ENCODE peak calls at places on chromosomes 11 and 22, in four cellular contexts. W, T, O and U are unnamed samples. For H3K4me1, the result is how much of the 10 kb centered on the place peaks cover.

GRCh38 chr22:20284471-20285086 is 16.5 kb upstream of the RTN4R start:
- DNase-seq in W (no peak), T (no peak), O (no peak), U (no peak)

GRCh38 chr11:113496026-113496651 is 20.9 kb upstream of the DRD2 start:
- DNase-seq in W (no peak), T (no peak), O (no peak), U (no peak)

GRCh38 chr11:66543263-66544107 is 2.4 kb downstream of the ZDHHC24 start:
- DNase-seq in W (peak), T (peak), O (peak), U (no peak)

GRCh38 chr11:293293-293851 is 4.4 kb downstream of the PGGHG start:
- DNase-seq in W (no peak), T (no peak), O (no peak), U (no peak)

GRCh38 chr11:130211144-130211543 is 51.6 kb downstream of the ST14 start:
- DNase-seq in W (no peak), T (no peak), O (no peak), U (peak)

GRCh38 chr11:59427068-59427382 is 812 bp upstream of the OR5A2 start:
- DNase-seq in W (no peak), T (no peak), O (no peak), U (no peak)

GRCh38 chr11:70826541-70826943 is 425.8 kb downstream of the SHANK2 start:
- DNase-seq in W (peak), T (no peak), O (no peak), U (no peak)

GRCh38 chr22:25940479-25940878 is 198.5 kb downstream of the MYO18B start:
- DNase-seq in W (no peak), T (no peak), O (no peak), U (no peak)

DNA sequence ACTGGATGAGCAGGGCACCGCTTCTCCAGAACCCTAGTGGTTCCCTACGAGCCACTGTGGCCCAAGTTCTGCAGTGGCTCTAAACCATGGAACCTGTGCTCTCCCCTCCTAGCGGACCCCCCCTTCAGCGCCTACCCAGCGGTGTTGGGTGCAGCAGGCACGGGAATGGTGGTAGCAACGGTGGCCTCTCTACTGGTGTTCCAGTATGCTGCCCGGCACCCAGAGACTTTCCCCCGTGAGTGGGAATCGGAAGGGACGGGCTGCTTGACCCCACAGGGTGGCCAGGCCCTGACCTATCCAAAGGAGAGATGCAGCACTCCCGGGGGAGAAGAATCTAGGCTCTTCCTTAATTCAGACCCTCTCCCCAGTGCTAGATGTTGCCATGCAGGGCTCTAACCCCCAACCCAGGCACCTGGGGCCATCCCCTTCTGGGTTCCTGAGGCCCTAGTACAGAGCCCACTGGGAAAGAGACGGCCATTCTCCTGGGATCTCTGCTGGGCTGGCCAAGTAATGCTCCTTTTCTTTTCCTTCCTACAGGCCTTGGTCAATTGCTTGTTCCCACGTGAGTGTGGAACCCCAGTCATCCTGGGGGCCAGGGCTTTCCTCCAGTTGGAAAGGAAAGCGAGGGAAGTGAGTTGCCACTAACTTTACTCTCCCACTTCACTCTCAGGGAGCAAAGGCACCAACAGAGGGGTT is 9.2 kb downstream of the VSIG10L2 start:
- DNase-seq in W (no peak), T (no peak), O (no peak), U (no peak)
- H3K4me1 ChIP-seq in W (under half), T (under half), O (under half), U (half or more)

GRCh38 chr22:30196141-30196866 is 50.3 kb downstream of the LIF start:
- DNase-seq in W (no peak), T (peak), O (peak), U (peak)
- TF ChIP-seq EP300 in W (no peak), T (no peak), O (peak), U (no peak)

GRCh38 chr11:69295995-69296889 is 2.3 kb downstream of the MYEOV start:
- DNase-seq in W (no peak), T (peak), O (no peak), U (peak)

GRCh38 chr11:69297926-69298777 is 4.2 kb downstream of the MYEOV start:
- DNase-seq in W (no peak), T (peak), O (peak), U (peak)

GRCh38 chr11:69296890-69297224 is 2.9 kb downstream of the MYEOV start:
- DNase-seq in W (no peak), T (peak), O (no peak), U (no peak)

GRCh38 chr11:69298778-69299461 is 5.0 kb downstream of the MYEOV start:
- DNase-seq in W (no peak), T (no peak), O (no peak), U (peak)

GRCh38 chr11:69297225-69297925 is 3.4 kb downstream of the MYEOV start:
- DNase-seq in W (peak), T (peak), O (peak), U (peak)
- H3K4me1 ChIP-seq in W (half or more), T (half or more), O (under half), U (half or more)

GRCh38 chr11:8003187-8003586 is 16.1 kb downstream of the EIF3F start:
- DNase-seq in W (no peak), T (no peak), O (no peak), U (no peak)
- TF ChIP-seq EP300 in W (no peak), T (no peak), O (no peak), U (no peak)

GRCh38 chr11:121298770-121299169 is 6.2 kb downstream of the SC5D start:
- DNase-seq in W (no peak), T (no peak), O (no peak), U (no peak)

GRCh38 chr11:121300972-121301699 is 8.6 kb downstream of the SC5D start:
- DNase-seq in W (no peak), T (no peak), O (no peak), U (no peak)

GRCh38 chr11:121300313-121300971 is 7.9 kb downstream of the SC5D start:
- DNase-seq in W (no peak), T (no peak), O (no peak), U (no peak)

GRCh38 chr11:121297872-121298271 is 5.3 kb downstream of the SC5D start:
- DNase-seq in W (no peak), T (no peak), O (no peak), U (no peak)

GRCh38 chr11:121299417-121299816 is 6.8 kb downstream of the SC5D start:
- DNase-seq in W (no peak), T (no peak), O (no peak), U (no peak)
- H3K4me1 ChIP-seq in W (under half), T (under half), O (under half), U (under half)

DNA sequence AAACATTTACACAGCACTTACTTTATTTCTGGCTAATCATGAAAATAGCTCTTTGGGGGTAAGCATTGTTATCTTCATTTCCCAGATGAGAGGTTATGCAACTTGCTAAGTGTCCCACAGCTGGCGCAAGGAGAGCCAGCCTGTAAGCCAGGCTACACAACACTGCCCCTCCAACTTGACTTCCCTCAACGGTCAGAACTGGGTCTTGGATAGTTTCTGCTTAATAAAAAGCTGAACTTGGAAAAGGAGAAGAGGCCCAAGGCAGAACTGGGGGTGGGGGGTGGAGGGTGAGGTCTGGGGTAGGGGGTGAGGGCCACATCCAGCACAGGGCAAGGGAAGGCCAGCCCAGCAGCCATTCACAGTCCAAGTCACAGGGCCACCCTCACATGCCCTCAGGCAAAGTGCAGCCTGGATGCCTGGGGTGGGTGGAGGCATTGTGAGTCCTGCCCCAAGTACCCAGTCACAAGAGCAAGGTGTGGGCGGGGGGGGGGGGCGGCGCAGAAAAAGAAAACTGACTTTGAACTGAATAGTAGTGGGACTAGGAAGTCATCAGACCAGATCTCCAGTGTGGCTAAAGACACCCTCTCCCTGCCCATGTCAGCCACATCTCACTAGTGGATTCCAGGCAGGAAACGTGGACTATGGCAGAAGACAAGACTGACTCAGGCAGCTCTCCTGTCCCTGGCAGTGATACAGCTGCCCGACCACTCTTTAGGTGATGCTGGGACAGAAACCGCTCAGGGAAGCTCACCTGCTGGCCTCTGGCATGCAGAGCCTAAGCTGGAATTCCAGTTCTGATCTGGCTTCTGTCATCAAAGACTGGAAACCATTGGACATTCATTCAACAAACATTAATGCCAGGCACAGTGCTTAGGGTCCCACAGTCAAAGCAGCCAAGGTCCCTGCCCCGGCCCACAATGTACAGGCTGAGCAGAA is 52.4 kb downstream of the PACSIN2 start:
- DNase-seq in W (no peak), T (peak), O (no peak), U (peak)
- TF ChIP-seq EP300 in W (no peak), T (no peak), O (no peak), U (no peak)

DNA sequence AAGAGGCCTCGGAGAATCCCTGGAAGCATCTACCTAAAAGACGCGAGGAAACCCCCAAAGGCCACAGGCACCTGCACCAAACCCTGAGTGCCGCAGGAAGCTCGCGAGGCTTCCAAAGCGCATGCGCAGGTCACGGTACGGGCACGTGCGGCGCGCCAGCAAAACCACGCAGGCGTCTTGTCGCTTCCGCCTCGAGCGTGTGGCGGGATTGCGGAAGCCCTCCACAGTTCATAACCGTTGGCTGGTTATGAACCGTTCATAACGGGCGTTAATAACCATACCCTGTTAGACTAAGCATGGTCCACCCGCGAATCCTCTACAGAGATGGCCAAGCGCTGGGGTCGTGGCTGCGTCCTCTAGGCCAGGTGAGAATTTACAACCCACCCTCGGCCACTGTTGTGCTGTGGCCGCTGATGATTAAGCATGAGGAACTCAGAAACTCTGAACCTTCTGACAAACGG is 46.4 kb downstream of the MORC2 start:
- DNase-seq in W (peak), T (peak), O (peak), U (no peak)
- H3K4me1 ChIP-seq in W (under half), T (under half), O (under half), U (under half)

GRCh38 chr22:22060200-22061084 is 77.9 kb upstream of the TOP3B start:
- DNase-seq in W (peak), T (peak), O (no peak), U (no peak)

GRCh38 chr22:22058649-22059475 is 76.3 kb upstream of the TOP3B start:
- DNase-seq in W (no peak), T (no peak), O (no peak), U (no peak)

GRCh38 chr22:22059476-22060002 is 77.0 kb upstream of the TOP3B start:
- DNase-seq in W (no peak), T (no peak), O (no peak), U (no peak)

GRCh38 chr22:22062306-22062793 is 79.8 kb upstream of the TOP3B start:
- DNase-seq in W (no peak), T (no peak), O (no peak), U (no peak)

GRCh38 chr22:22061085-22062077 is 78.8 kb upstream of the TOP3B start:
- DNase-seq in W (no peak), T (no peak), O (no peak), U (no peak)
- TF ChIP-seq EP300 in W (no peak), T (no peak), O (no peak), U (no peak)